ENCODE peak calls at places on chromosomes 2 and 18, in eight cellular contexts. U is activated gamma-delta T cell treated with Interleukin-2 at 50 U/mL for 16 hours; A is effector CD4-positive, alpha-beta T cell; J is NCI-H460; V is cardiac fibroblast; B is PC-9; G is renal cortical epithelial cell; K is amniotic epithelial cell. Y is an unnamed sample.

GRCh38 chr2:63035169-63035568 is 15.5 kb upstream of the OTX1 start:
- DNase-seq in U (no peak), A (no peak), J (no peak), V (no peak), B (no peak), G (no peak), K (no peak), Y (no peak)

GRCh38 chr2:223122706-223123265 is 70.8 kb downstream of the KCNE4 start:
- DNase-seq in U (no peak), A (no peak), J (no peak), V (no peak), B (no peak), G (no peak), K (no peak), Y (no peak)

GRCh38 chr2:216688731-216689360 is 6.5 kb downstream of the IGFBP5 start:
- DNase-seq in U (no peak), A (no peak), J (no peak), V (no peak), B (no peak), G (no peak), K (peak; percentile 34), Y (peak; percentile 45)

GRCh38 chr2:132564065-132564464 is 105.9 kb downstream of the LYPD1 start:
- DNase-seq in U (no peak), A (no peak), J (no peak), V (no peak), B (no peak), G (peak; percentile 66), K (no peak), Y (no peak)

GRCh38 chr2:174873457-174873856 is 109.2 kb upstream of the CHRNA1 start:
- DNase-seq in U (no peak), A (no peak), J (no peak), V (peak; percentile 22), B (no peak), G (no peak), K (peak; percentile 5), Y (no peak)

GRCh38 chr18:76256897-76257500 is 238.0 kb downstream of the ZNF516 start:
- DNase-seq in U (no peak), A (no peak), J (peak; percentile 13), V (peak; percentile 62), B (peak; percentile 5), G (peak; percentile 60), K (peak; percentile 67), Y (peak; percentile 70)

GRCh38 chr2:26864226-26864625 is 16.3 kb downstream of the DPYSL5 start:
- DNase-seq in U (no peak), A (no peak), J (no peak), V (no peak), B (no peak), G (no peak), K (no peak), Y (no peak)

GRCh38 chr2:228352048-228352447 is 170.6 kb upstream of the SPHKAP start:
- DNase-seq in U (no peak), A (no peak), J (no peak), V (no peak), B (no peak), G (no peak), K (no peak), Y (no peak)

GRCh38 chr2:101558740-101559508 is 84.0 kb upstream of the RFX8 start:
- DNase-seq in U (no peak), A (no peak), J (no peak), V (peak; percentile 77), B (no peak), G (peak; percentile 19), K (peak; percentile 86), Y (peak; percentile 91)

GRCh38 chr2:136376211-136376610 is 258.3 kb upstream of the CXCR4 start:
- DNase-seq in U (no peak), A (no peak), J (no peak), V (no peak), B (no peak), G (no peak), K (no peak), Y (no peak)

GRCh38 chr2:196234672-196235071 is 63.3 kb upstream of the STK17B start:
- DNase-seq in U (peak; percentile 29), A (peak; percentile 24), J (no peak), V (peak; percentile 83), B (no peak), G (no peak), K (peak; percentile 97), Y (peak; percentile 86)

GRCh38 chr2:229254206-229254605 is 16.9 kb downstream of the PID1 start:
- DNase-seq in U (no peak), A (no peak), J (no peak), V (no peak), B (no peak), G (no peak), K (no peak), Y (peak; percentile 81)

GRCh38 chr18:62621546-62621945 is 93.8 kb upstream of the PHLPP1 start:
- DNase-seq in U (no peak), A (no peak), J (no peak), V (peak; percentile 42), B (peak; percentile 24), G (no peak), K (no peak), Y (no peak)

GRCh38 chr2:179274749-179275148 is 10.1 kb upstream of the SESTD1 start:
- DNase-seq in U (no peak), A (no peak), J (no peak), V (peak; percentile 47), B (no peak), G (no peak), K (no peak), Y (no peak)

GRCh38 chr18:21682276-21683051 is 22.1 kb downstream of the ABHD3 start:
- DNase-seq in U (no peak), A (no peak), J (no peak), V (peak; percentile 80), B (no peak), G (peak; percentile 92), K (peak; percentile 94), Y (peak; percentile 97)

GRCh38 chr18:25176516-25177042 is 175.4 kb downstream of the ZNF521 start:
- DNase-seq in U (no peak), A (no peak), J (no peak), V (no peak), B (no peak), G (no peak), K (no peak), Y (no peak)

GRCh38 chr18:75127143-75128021 is 81.6 kb downstream of the PTGR3 start:
- DNase-seq in U (no peak), A (no peak), J (no peak), V (no peak), B (peak; percentile 35), G (no peak), K (no peak), Y (no peak)

GRCh38 chr2:127174977-127175376 is 45.1 kb downstream of the CYP27C1 start:
- DNase-seq in U (no peak), A (no peak), J (no peak), V (peak; percentile 37), B (no peak), G (peak; percentile 31), K (peak; percentile 45), Y (peak; percentile 84)

GRCh38 chr2:3637311-3637675 is 20.7 kb upstream of the ALLC start:
- DNase-seq in U (no peak), A (no peak), J (no peak), V (no peak), B (no peak), G (no peak), K (no peak), Y (no peak)

GRCh38 chr2:45293182-45293581 is 283.9 kb upstream of the SIX2 start:
- DNase-seq in U (no peak), A (no peak), J (no peak), V (peak; percentile 48), B (no peak), G (no peak), K (peak; percentile 61), Y (peak; percentile 41)

GRCh38 chr18:79518028-79518682 is 122.4 kb downstream of the NFATC1 start:
- DNase-seq in U (no peak), A (no peak), J (no peak), V (no peak), B (no peak), G (no peak), K (no peak), Y (no peak)

GRCh38 chr2:51025942-51026574 is 5.9 kb downstream of the NRXN1 start:
- DNase-seq in U (no peak), A (no peak), J (no peak), V (no peak), B (no peak), G (no peak), K (no peak), Y (no peak)

GRCh38 chr2:191869178-191869577 is 22.3 kb upstream of the CAVIN2 start:
- DNase-seq in U (no peak), A (no peak), J (peak; percentile 80), V (peak; percentile 55), B (no peak), G (peak; percentile 42), K (peak; percentile 65), Y (peak; percentile 39)

GRCh38 chr18:9366126-9366714 is 31.6 kb downstream of the TWSG1 start:
- DNase-seq in U (no peak), A (no peak), J (peak; percentile 22), V (peak; percentile 38), B (peak; percentile 71), G (peak; percentile 75), K (peak; percentile 56), Y (peak; percentile 33)

GRCh38 chr2:230007931-230008707 is 60.6 kb downstream of the SLC16A14 start:
- DNase-seq in U (peak; percentile 81), A (peak; percentile 68), J (peak; percentile 73), V (peak; percentile 86), B (peak; percentile 71), G (peak; percentile 59), K (peak; percentile 70), Y (peak; percentile 86)

GRCh38 chr18:58176915-58177717 is 133.1 kb downstream of the NEDD4L start:
- DNase-seq in U (no peak), A (no peak), J (peak; percentile 18), V (peak; percentile 95), B (peak; percentile 58), G (peak; percentile 96), K (peak; percentile 92), Y (peak; percentile 85)

GRCh38 chr18:44842588-44843412 is 162.1 kb downstream of the SETBP1 start:
- DNase-seq in U (no peak), A (no peak), J (no peak), V (no peak), B (no peak), G (no peak), K (no peak), Y (no peak)

GRCh38 chr2:20242727-20243377 is 17.9 kb upstream of the SDC1 start:
- DNase-seq in U (no peak), A (no peak), J (no peak), V (no peak), B (no peak), G (no peak), K (no peak), Y (no peak)

GRCh38 chr2:176584333-176584732 is 315.1 kb downstream of the MTX2 start:
- DNase-seq in U (no peak), A (no peak), J (no peak), V (peak; percentile 31), B (no peak), G (peak; percentile 99), K (peak; percentile 34), Y (peak; percentile 32)

GRCh38 chr18:59783138-59783537 is 85.9 kb upstream of the CCBE1 start:
- DNase-seq in U (no peak), A (no peak), J (peak; percentile 40), V (peak; percentile 88), B (peak; percentile 8), G (peak; percentile 63), K (peak; percentile 49), Y (peak; percentile 59)

GRCh38 chr2:23199115-23199918 is 185.7 kb upstream of the KLHL29 start:
- DNase-seq in U (no peak), A (no peak), J (peak; percentile 7), V (peak; percentile 51), B (no peak), G (no peak), K (no peak), Y (peak; percentile 21)

GRCh38 chr2:120566331-120567035 is 169.2 kb upstream of the GLI2 start:
- DNase-seq in U (no peak), A (no peak), J (no peak), V (peak; percentile 96), B (no peak), G (peak; percentile 82), K (no peak), Y (peak; percentile 22)

GRCh38 chr2:215332876-215333600 is 21.2 kb downstream of the ATIC start:
- DNase-seq in U (no peak), A (no peak), J (no peak), V (no peak), B (no peak), G (peak; percentile 95), K (no peak), Y (no peak)

GRCh38 chr2:241269707-241270520 is 45.6 kb downstream of the HDLBP start:
- DNase-seq in U (no peak), A (no peak), J (no peak), V (no peak), B (no peak), G (no peak), K (no peak), Y (no peak)